ENCODE peak calls at places on chromosomes 2 and 18, in six cellular contexts. One of them, this sample, is unnamed.

GRCh38 chr18:11719050-11719449 is 30.0 kb downstream of the GNAL start:
- DNase-seq in kidney: no peak
- DNase-seq in KG1: no peak
- DNase-seq in prostate gland: no peak
- DNase-seq in iPS DF 19.7: no peak
- DNase-seq in endothelial cell: no peak
- DNase-seq in this sample: no peak

GRCh38 chr2:45821558-45822271 is 170.2 kb downstream of the PRKCE start:
- DNase-seq in kidney: no peak
- DNase-seq in KG1: no peak
- DNase-seq in prostate gland: peak
- DNase-seq in iPS DF 19.7: no peak
- DNase-seq in endothelial cell: no peak
- DNase-seq in this sample: peak

GRCh38 chr2:221106241-221106640 is 465.9 kb downstream of the EPHA4 start:
- DNase-seq in kidney: no peak
- DNase-seq in KG1: no peak
- DNase-seq in prostate gland: no peak
- DNase-seq in iPS DF 19.7: no peak
- DNase-seq in endothelial cell: no peak
- DNase-seq in this sample: no peak

GRCh38 chr2:111119847-111120252 is 864 bp upstream of the BCL2L11 start:
- DNase-seq in kidney: peak
- DNase-seq in KG1: peak
- DNase-seq in prostate gland: no peak
- DNase-seq in iPS DF 19.7: no peak
- DNase-seq in endothelial cell: peak
- DNase-seq in this sample: no peak

GRCh38 chr2:112153179-112153490 is 14.9 kb downstream of the FBLN7 start:
- DNase-seq in kidney: no peak
- DNase-seq in KG1: no peak
- DNase-seq in prostate gland: no peak
- DNase-seq in iPS DF 19.7: no peak
- DNase-seq in endothelial cell: no peak
- DNase-seq in this sample: no peak

GRCh38 chr2:108853421-108853820 is 66.8 kb downstream of the CCDC138 start:
- DNase-seq in kidney: no peak
- DNase-seq in KG1: no peak
- DNase-seq in prostate gland: no peak
- DNase-seq in iPS DF 19.7: no peak
- DNase-seq in endothelial cell: no peak
- DNase-seq in this sample: peak

GRCh38 chr18:48445540-48445939 is 36.4 kb upstream of the ZBTB7C start:
- DNase-seq in kidney: no peak
- DNase-seq in KG1: peak
- DNase-seq in prostate gland: peak
- DNase-seq in iPS DF 19.7: peak
- DNase-seq in endothelial cell: peak
- DNase-seq in this sample: peak

GRCh38 chr2:44974064-44974715 is 32.7 kb downstream of the SIX3 start:
- DNase-seq in kidney: no peak
- DNase-seq in KG1: no peak
- DNase-seq in prostate gland: no peak
- DNase-seq in iPS DF 19.7: no peak
- DNase-seq in endothelial cell: peak
- DNase-seq in this sample: peak

GRCh38 chr2:134634054-134634630 is 84.7 kb downstream of the TMEM163 start:
- DNase-seq in kidney: no peak
- DNase-seq in KG1: no peak
- DNase-seq in prostate gland: no peak
- DNase-seq in iPS DF 19.7: no peak
- DNase-seq in endothelial cell: no peak
- DNase-seq in this sample: no peak

GRCh38 chr2:16828828-16829160 is 163.2 kb upstream of the CYRIA start:
- DNase-seq in kidney: no peak
- DNase-seq in KG1: no peak
- DNase-seq in prostate gland: peak
- DNase-seq in iPS DF 19.7: no peak
- DNase-seq in endothelial cell: no peak
- DNase-seq in this sample: no peak

GRCh38 chr18:24685232-24685959 is 225.0 kb downstream of the HRH4 start:
- DNase-seq in kidney: no peak
- DNase-seq in KG1: no peak
- DNase-seq in prostate gland: no peak
- DNase-seq in iPS DF 19.7: no peak
- DNase-seq in endothelial cell: no peak
- DNase-seq in this sample: no peak

GRCh38 chr18:12028674-12029073 is 47.4 kb downstream of the IMPA2 start:
- DNase-seq in kidney: no peak
- DNase-seq in KG1: no peak
- DNase-seq in prostate gland: no peak
- DNase-seq in iPS DF 19.7: no peak
- DNase-seq in endothelial cell: no peak
- DNase-seq in this sample: no peak

GRCh38 chr18:78742346-78742745 is 237.3 kb upstream of the SALL3 start:
- DNase-seq in kidney: no peak
- DNase-seq in KG1: no peak
- DNase-seq in prostate gland: no peak
- DNase-seq in iPS DF 19.7: no peak
- DNase-seq in endothelial cell: no peak
- DNase-seq in this sample: no peak

GRCh38 chr2:238216651-238217184 is 13.2 kb upstream of the ILKAP start:
- DNase-seq in kidney: no peak
- DNase-seq in KG1: no peak
- DNase-seq in prostate gland: no peak
- DNase-seq in iPS DF 19.7: no peak
- DNase-seq in endothelial cell: no peak
- DNase-seq in this sample: no peak

This sample was measured in adipocyte.